ENCODE peak calls at places on chromosomes 16 and 17, in ten cellular contexts. R is heart left ventricle, K is caudate nucleus, L is heart right ventricle, V is lung, O is tibial nerve, T is A549, Z is dorsolateral prefrontal cortex, B is HCT116, M is uterus. I is an unnamed sample.

GRCh38 chr17:7852262-7852670 is 2.6 kb upstream of the TMEM88 start:
- DNase-seq in R (no peak), K (no peak), L (peak; percentile 12), V (no peak), O (no peak), T (no peak), Z (no peak), B (no peak), M (peak; percentile 45), I (no peak)

GRCh38 chr17:82384051-82384729 is 12.6 kb downstream of the UTS2R start:
- DNase-seq in R (no peak), K (no peak), L (no peak), V (no peak), O (no peak), T (no peak), Z (no peak), B (no peak), M (no peak), I (no peak)

GRCh38 chr17:72119963-72120877 is 600 bp upstream of the SOX9 start:
- DNase-seq in R (peak; percentile 20), K (peak; percentile 65), L (peak; percentile 19), V (peak; percentile 48), O (peak; percentile 23), T (no peak), Z (peak; percentile 55), B (peak; percentile 64), M (no peak), I (peak; percentile 85)

GRCh38 chr17:48989100-48989499 is 8.1 kb upstream of the IGF2BP1 start:
- DNase-seq in R (no peak), K (no peak), L (no peak), V (no peak), O (no peak), T (no peak), Z (no peak), B (no peak), M (no peak), I (peak; percentile 11)

GRCh38 chr17:77366558-77367245 is 225.9 kb downstream of the SEC14L1 start:
- DNase-seq in R (no peak), K (no peak), L (peak; percentile 14), V (no peak), O (no peak), T (no peak), Z (no peak), B (no peak), M (peak; percentile 25), I (no peak)

GRCh38 chr16:21560462-21560861 is 38.9 kb upstream of the METTL9 start:
- DNase-seq in R (no peak), K (no peak), L (no peak), V (no peak), O (no peak), T (no peak), Z (no peak), B (no peak), M (no peak), I (no peak)

GRCh38 chr16:10297341-10298006 is 88.4 kb upstream of the ATF7IP2 start:
- DNase-seq in R (no peak), K (peak; percentile 12), L (peak; percentile 6), V (no peak), O (peak; percentile 11), T (no peak), Z (peak; percentile 38), B (no peak), M (no peak), I (no peak)

GRCh38 chr17:63626551-63627228 is 4.5 kb downstream of the MAP3K3 start:
- DNase-seq in R (no peak), K (no peak), L (no peak), V (no peak), O (no peak), T (no peak), Z (no peak), B (no peak), M (no peak), I (no peak)

GRCh38 chr16:49532873-49533272 is 159.3 kb downstream of the C16orf78 start:
- DNase-seq in R (no peak), K (no peak), L (no peak), V (no peak), O (no peak), T (no peak), Z (no peak), B (no peak), M (no peak), I (no peak)

GRCh38 chr16:1291576-1291974 is 17.9 kb upstream of the UBE2I start:
- DNase-seq in R (no peak), K (no peak), L (no peak), V (no peak), O (no peak), T (no peak), Z (no peak), B (no peak), M (no peak), I (no peak)

GRCh38 chr16:67053767-67054334 is 24.9 kb downstream of the CBFB start:
- DNase-seq in R (no peak), K (no peak), L (no peak), V (no peak), O (no peak), T (no peak), Z (no peak), B (no peak), M (no peak), I (no peak)

GRCh38 chr17:57995076-57995956 is 7.3 kb upstream of the VEZF1 start:
- DNase-seq in R (peak; percentile 70), K (peak; percentile 60), L (peak; percentile 76), V (peak; percentile 58), O (peak; percentile 61), T (peak; percentile 87), Z (peak; percentile 69), B (peak; percentile 80), M (peak; percentile 69), I (peak; percentile 79)

GRCh38 chr17:56679767-56680422 is 86.4 kb downstream of the NOG start:
- DNase-seq in R (no peak), K (no peak), L (no peak), V (no peak), O (no peak), T (no peak), Z (no peak), B (no peak), M (no peak), I (no peak)

GRCh38 chr16:64450170-64450569 is 671.7 kb downstream of the CDH11 start:
- DNase-seq in R (no peak), K (no peak), L (no peak), V (no peak), O (no peak), T (no peak), Z (no peak), B (no peak), M (no peak), I (no peak)

GRCh38 chr17:73719588-73720071 is 75.4 kb upstream of the SDK2 start:
- DNase-seq in R (peak; percentile 41), K (peak; percentile 84), L (peak; percentile 22), V (no peak), O (peak; percentile 44), T (no peak), Z (peak; percentile 94), B (no peak), M (no peak), I (no peak)

GRCh38 chr16:9047689-9048301 is 43.6 kb upstream of the HAPSTR1 start:
- DNase-seq in R (peak; percentile 87), K (peak; percentile 82), L (peak; percentile 89), V (peak; percentile 83), O (peak; percentile 82), T (peak; percentile 98), Z (peak; percentile 57), B (peak; percentile 98), M (peak; percentile 87), I (peak; percentile 90)

GRCh38 chr17:9811086-9811485 is 10.8 kb downstream of the GSG1L2 start:
- DNase-seq in R (no peak), K (peak; percentile 43), L (no peak), V (no peak), O (no peak), T (no peak), Z (no peak), B (no peak), M (no peak), I (no peak)

GRCh38 chr16:50478773-50479149 is 69.4 kb upstream of the NKD1 start:
- DNase-seq in R (no peak), K (no peak), L (no peak), V (no peak), O (no peak), T (no peak), Z (no peak), B (no peak), M (no peak), I (no peak)

GRCh38 chr16:70713781-70714180 is 27.9 kb upstream of the MTSS2 start:
- DNase-seq in R (no peak), K (no peak), L (no peak), V (no peak), O (no peak), T (no peak), Z (no peak), B (no peak), M (no peak), I (no peak)
- H3K27ac ChIP-seq in R (no peak overlapping the region), K (no peak overlapping the region), L (no peak overlapping the region), V (no peak overlapping the region), O (no peak overlapping the region), T (peak overlapping the region; percentile 83), Z (peak overlapping the region; percentile 64), B (no peak overlapping the region), M (peak overlapping the region; percentile 94), I (no peak overlapping the region)

GRCh38 chr17:39952665-39953470 is 9.9 kb upstream of the GSDMA start:
- DNase-seq in R (peak; percentile 99), K (peak; percentile 77), L (peak; percentile 99), V (peak; percentile 99), O (peak; percentile 98), T (peak; percentile 98), Z (peak; percentile 92), B (peak; percentile 90), M (peak; percentile 99), I (peak; percentile 96)
- H3K27ac ChIP-seq in R (peak overlapping the region; percentile 60), K (no peak overlapping the region), L (peak overlapping the region; percentile 76), V (no peak overlapping the region), O (peak overlapping the region; percentile 71), T (peak overlapping the region; percentile 66), Z (peak overlapping the region; percentile 78), B (peak overlapping the region; percentile 56), M (peak overlapping the region; percentile 77), I (peak overlapping the region; percentile 70)

GRCh38 chr17:52147872-52148271 is 10.6 kb downstream of the CA10 start:
- DNase-seq in R (no peak), K (no peak), L (no peak), V (no peak), O (no peak), T (no peak), Z (no peak), B (no peak), M (no peak), I (no peak)
- H3K27ac ChIP-seq in R (no peak overlapping the region), K (no peak overlapping the region), L (no peak overlapping the region), V (no peak overlapping the region), O (no peak overlapping the region), T (no peak overlapping the region), Z (no peak overlapping the region), B (no peak overlapping the region), M (no peak overlapping the region), I (no peak overlapping the region)

GRCh38 chr17:4074831-4075495 is 67.9 kb downstream of the ZZEF1 start:
- DNase-seq in R (no peak), K (no peak), L (no peak), V (no peak), O (no peak), T (peak; percentile 66), Z (no peak), B (peak; percentile 27), M (no peak), I (no peak)
- H3K27ac ChIP-seq in R (no peak overlapping the region), K (peak overlapping the region; percentile 41), L (no peak overlapping the region), V (no peak overlapping the region), O (no peak overlapping the region), T (no peak overlapping the region), Z (peak overlapping the region; percentile 61), B (no peak overlapping the region), M (no peak overlapping the region), I (no peak overlapping the region)

GRCh38 chr16:89653656-89654295 is 3.7 kb downstream of the CHMP1A start:
- DNase-seq in R (no peak), K (no peak), L (no peak), V (no peak), O (no peak), T (no peak), Z (no peak), B (no peak), M (no peak), I (no peak)
- H3K27ac ChIP-seq in R (no peak overlapping the region), K (no peak overlapping the region), L (no peak overlapping the region), V (no peak overlapping the region), O (no peak overlapping the region), T (no peak overlapping the region), Z (no peak overlapping the region), B (no peak overlapping the region), M (no peak overlapping the region), I (no peak overlapping the region)

I was measured in right atrium auricular region.